ENCODE peak calls at places on chromosomes 12 and 14, in seven cellular contexts. U is NCI-H748 treated with DMSO at 0.1 percent for 48 hours; M is NCI-H510A treated with DMSO at 0.1 percent for 48 hours; E is epithelial cell of esophagus; Q is stimulated activated CD4-positive, alpha-beta T cell treated with anti-CD3 and anti-CD28 coated beads, Interleukin-4, amount 100 ng/mL, for 1 hour; Y is DMS 273 treated with DMSO at 0.1 percent for 48 hours; A is prostate gland. R is an unnamed sample.

GRCh38 chr12:69068431-69068830 is 135.5 kb upstream of the CPM start:
- DNase-seq in U (no peak), M (no peak), E (peak), Q (no peak), Y (no peak), A (no peak), R (peak)

GRCh38 chr12:127494961-127495915 is 771.7 kb upstream of the TMEM132C start:
- DNase-seq in U (no peak), M (peak), E (no peak), Q (no peak), Y (no peak), A (no peak), R (no peak)

GRCh38 chr14:43795600-43796228 is 711.4 kb downstream of the FSCB start:
- DNase-seq in U (peak), M (peak), E (peak), Q (no peak), Y (no peak), A (no peak), R (no peak)

GRCh38 chr14:77100961-77101360 is 2.9 kb downstream of the CIPC start:
- DNase-seq in U (no peak), M (no peak), E (no peak), Q (no peak), Y (no peak), A (no peak), R (peak)

GRCh38 chr12:67705394-67706370 is 57.1 kb downstream of the DYRK2 start:
- DNase-seq in U (no peak), M (no peak), E (no peak), Q (no peak), Y (no peak), A (no peak), R (peak)

GRCh38 chr12:78194448-78194847 is 363.8 kb downstream of the NAV3 start:
- DNase-seq in U (no peak), M (no peak), E (peak), Q (no peak), Y (no peak), A (no peak), R (peak)

GRCh38 chr14:104968153-104968527 is 10.0 kb downstream of the AHNAK2 start:
- DNase-seq in U (no peak), M (peak), E (peak), Q (no peak), Y (no peak), A (peak), R (peak)

GRCh38 chr14:69268763-69269162 is 8.8 kb downstream of the GALNT16 start:
- DNase-seq in U (no peak), M (no peak), E (peak), Q (no peak), Y (no peak), A (no peak), R (peak)

GRCh38 chr12:50574621-50575348 is 70.0 kb downstream of the DIP2B start:
- DNase-seq in U (no peak), M (no peak), E (no peak), Q (no peak), Y (no peak), A (no peak), R (no peak)

GRCh38 chr14:55297611-55298323 is 26.5 kb downstream of the FBXO34 start:
- DNase-seq in U (no peak), M (peak), E (peak), Q (no peak), Y (no peak), A (peak), R (peak)